ENCODE peak calls at places on chromosomes 16 and 17, in ten cellular contexts. J is naive thymus-derived CD8-positive, alpha-beta T cell; K is H7; L is AG04450; S is stimulated activated CD4-positive, alpha-beta T cell treated with anti-CD3 and anti-CD28 coated beads, Interleukin-1b, Interleukin-23, amount 100 ng/mL, for 1 hour; M is tibial artery; B is BJ; N is stimulated activated naive CD4-positive, alpha-beta T cell; U is left colon; D is pancreas. Z is an unnamed sample.

GRCh38 chr16:89471225-89471624 is 19.1 kb downstream of the ANKRD11 start:
- DNase-seq in J (peak; percentile 43), K (no peak), L (peak; percentile 60), S (no peak), M (no peak), B (peak; percentile 46), N (no peak), U (no peak), D (no peak), Z (no peak)

GRCh38 chr16:35305476-35305875 is 1846.1 kb downstream of the TP53TG3F start:
- DNase-seq in J (no peak), K (no peak), L (no peak), S (no peak), M (no peak), B (no peak), N (no peak), U (no peak), D (no peak), Z (no peak)

GRCh38 chr16:67311607-67312449 is 14.7 kb downstream of the KCTD19 start:
- DNase-seq in J (no peak), K (no peak), L (peak; percentile 100), S (peak; percentile 63), M (peak; percentile 66), B (peak; percentile 100), N (no peak), U (no peak), D (no peak), Z (no peak)

GRCh38 chr17:32279933-32280716 is 14.5 kb downstream of the RHBDL3 start:
- DNase-seq in J (no peak), K (peak; percentile 91), L (no peak), S (no peak), M (no peak), B (no peak), N (no peak), U (no peak), D (no peak), Z (no peak)

GRCh38 chr17:19344311-19345066 is 18.0 kb downstream of the B9D1 start:
- DNase-seq in J (no peak), K (peak; percentile 64), L (no peak), S (no peak), M (peak; percentile 64), B (no peak), N (no peak), U (no peak), D (no peak), Z (no peak)

GRCh38 chr17:32274101-32274500 is 8.5 kb downstream of the RHBDL3 start:
- DNase-seq in J (no peak), K (no peak), L (no peak), S (no peak), M (no peak), B (no peak), N (no peak), U (no peak), D (no peak), Z (no peak)

GRCh38 chr17:74736423-74737298 is at the start of gene RAB37:
- DNase-seq in J (peak; percentile 62), K (peak; percentile 97), L (no peak), S (no peak), M (no peak), B (no peak), N (no peak), U (peak; percentile 69), D (peak; percentile 57), Z (no peak)

GRCh38 chr17:75308732-75309629 is 19.7 kb upstream of the SLC25A19 start:
- DNase-seq in J (no peak), K (peak; percentile 46), L (no peak), S (no peak), M (no peak), B (no peak), N (no peak), U (peak; percentile 75), D (peak; percentile 46), Z (no peak)

GRCh38 chr17:80106176-80106575 is 4.8 kb downstream of the GAA start:
- DNase-seq in J (no peak), K (peak; percentile 39), L (no peak), S (no peak), M (peak; percentile 62), B (no peak), N (no peak), U (no peak), D (no peak), Z (no peak)

GRCh38 chr17:35879748-35880654 is at the start of gene CCL5:
- DNase-seq in J (peak; percentile 10), K (no peak), L (no peak), S (peak; percentile 1), M (no peak), B (no peak), N (no peak), U (peak; percentile 15), D (no peak), Z (no peak)

GRCh38 chr16:31010539-31010938 is at the start of gene STX1B:
- DNase-seq in J (peak; percentile 68), K (peak; percentile 99), L (no peak), S (peak; percentile 30), M (no peak), B (no peak), N (peak; percentile 45), U (no peak), D (no peak), Z (no peak)

GRCh38 chr17:82215095-82215971 is 2.7 kb upstream of the CCDC57 start:
- DNase-seq in J (no peak), K (peak; percentile 88), L (no peak), S (no peak), M (no peak), B (no peak), N (peak; percentile 35), U (no peak), D (no peak), Z (no peak)

GRCh38 chr17:43021739-43022512 is at the start of gene VAT1:
- DNase-seq in J (peak; percentile 56), K (peak; percentile 96), L (no peak), S (peak; percentile 43), M (peak; percentile 89), B (no peak), N (peak; percentile 37), U (peak; percentile 87), D (peak; percentile 80), Z (no peak)

GRCh38 chr16:2208308-2208707 is 2.4 kb downstream of the BRICD5 start:
- DNase-seq in J (no peak), K (no peak), L (no peak), S (no peak), M (no peak), B (no peak), N (no peak), U (no peak), D (no peak), Z (no peak)

GRCh38 chr17:74749262-74750038 is 1.0 kb downstream of the NHERF1 start:
- DNase-seq in J (peak; percentile 54), K (peak; percentile 76), L (no peak), S (no peak), M (no peak), B (no peak), N (no peak), U (peak; percentile 63), D (peak; percentile 46), Z (no peak)

GRCh38 chr16:70250748-70251650 is 741 bp downstream of the EXOSC6 start:
- DNase-seq in J (no peak), K (peak; percentile 83), L (no peak), S (no peak), M (no peak), B (no peak), N (peak; percentile 41), U (peak; percentile 65), D (peak; percentile 41), Z (no peak)

GRCh38 chr17:57001541-57001940 is 23.6 kb downstream of the SCPEP1 start:
- DNase-seq in J (no peak), K (no peak), L (no peak), S (no peak), M (no peak), B (no peak), N (no peak), U (no peak), D (no peak), Z (no peak)

GRCh38 chr16:24544640-24545039 is 5.3 kb downstream of the RBBP6 start:
- DNase-seq in J (no peak), K (no peak), L (no peak), S (no peak), M (no peak), B (no peak), N (no peak), U (no peak), D (no peak), Z (no peak)

GRCh38 chr16:22098538-22099255 is 6.4 kb downstream of the VWA3A start:
- DNase-seq in J (peak; percentile 54), K (peak; percentile 51), L (no peak), S (no peak), M (no peak), B (no peak), N (no peak), U (no peak), D (no peak), Z (no peak)

GRCh38 chr16:84396537-84397008 is 28.2 kb downstream of the ATP2C2 start:
- DNase-seq in J (no peak), K (no peak), L (no peak), S (no peak), M (peak; percentile 58), B (no peak), N (no peak), U (no peak), D (no peak), Z (no peak)

GRCh38 chr17:1413281-1413791 is 13.3 kb upstream of the YWHAE start:
- DNase-seq in J (no peak), K (no peak), L (no peak), S (no peak), M (peak; percentile 88), B (no peak), N (no peak), U (peak; percentile 26), D (peak; percentile 88), Z (no peak)

GRCh38 chr16:1610071-1610840 is 1.6 kb downstream of the IFT140 start:
- DNase-seq in J (peak; percentile 92), K (peak; percentile 98), L (peak; percentile 39), S (peak; percentile 91), M (peak; percentile 93), B (peak; percentile 22), N (peak; percentile 84), U (peak; percentile 94), D (peak; percentile 90), Z (no peak)

GRCh38 chr17:75722076-75722475 is 817 bp downstream of the ITGB4 start:
- DNase-seq in J (no peak), K (peak; percentile 63), L (no peak), S (no peak), M (no peak), B (no peak), N (no peak), U (peak; percentile 71), D (no peak), Z (no peak)

GRCh38 chr17:676060-676745 is 38.4 kb downstream of the VPS53 start:
- DNase-seq in J (no peak), K (no peak), L (peak; percentile 67), S (no peak), M (no peak), B (no peak), N (no peak), U (no peak), D (no peak), Z (no peak)

GRCh38 chr17:75876938-75877751 is 1.2 kb downstream of the TRIM47 start:
- DNase-seq in J (peak; percentile 20), K (peak; percentile 84), L (peak; percentile 81), S (no peak), M (peak; percentile 99), B (peak; percentile 77), N (no peak), U (peak; percentile 81), D (peak; percentile 89), Z (no peak)

GRCh38 chr16:84266451-84266850 is 26.6 kb upstream of the KCNG4 start:
- DNase-seq in J (peak; percentile 13), K (peak; percentile 93), L (no peak), S (no peak), M (no peak), B (no peak), N (no peak), U (peak; percentile 21), D (peak; percentile 6), Z (no peak)

GRCh38 chr17:66191607-66192377 is at the start of gene CEP112:
- DNase-seq in J (peak; percentile 90), K (peak; percentile 98), L (no peak), S (peak; percentile 67), M (peak; percentile 73), B (no peak), N (peak; percentile 94), U (peak; percentile 85), D (peak; percentile 71), Z (no peak)

GRCh38 chr16:78659216-78659615 is 559.8 kb downstream of the WWOX start:
- DNase-seq in J (no peak), K (no peak), L (no peak), S (no peak), M (no peak), B (no peak), N (no peak), U (no peak), D (no peak), Z (no peak)